ENCODE peak calls at places on chromosomes 3 and 15, in five cellular contexts. N, H, E, F and I are unnamed samples.

GRCh38 chr3:85525264-85525663 is 566.5 kb downstream of the CADM2 start:
- DNase-seq in N (no peak), E (no peak), H (no peak), F (no peak), I (no peak)

GRCh38 chr3:64316971-64317370 is 91.7 kb upstream of the PRICKLE2 start:
- DNase-seq in E (no peak), F (no peak), N (no peak), H (no peak), I (no peak)

GRCh38 chr15:67790610-67791319 is 34.5 kb upstream of the SKOR1 start:
- DNase-seq in N (no peak), H (no peak), F (no peak), E (no peak), I (no peak)

GRCh38 chr3:119433613-119434325 is 29.6 kb downstream of the TMEM39A start:
- DNase-seq in H (no peak), F (no peak), E (no peak), N (no peak), I (no peak)

GRCh38 chr3:134364936-134365765 is 9.1 kb downstream of the AMOTL2 start:
- DNase-seq in H (no peak), E (peak), F (no peak), N (no peak), I (no peak)

GRCh38 chr3:151798476-151798875 is 15.4 kb upstream of the AADAC start:
- DNase-seq in E (no peak), H (no peak), N (no peak), F (no peak), I (no peak)

GRCh38 chr3:191492601-191493000 is 31.6 kb downstream of the PYDC2 start:
- DNase-seq in F (no peak), N (no peak), E (no peak), H (no peak), I (no peak)

GRCh38 chr3:177521305-177521704 is 324.0 kb upstream of the TBL1XR1 start:
- DNase-seq in N (no peak), H (peak), F (no peak), E (no peak), I (peak)

GRCh38 chr3:74349035-74349434 is 265.4 kb downstream of the CNTN3 start:
- DNase-seq in H (no peak), N (no peak), E (no peak), F (no peak), I (no peak)

GRCh38 chr3:10524270-10524669 is 18.9 kb upstream of the ATP2B2 start:
- DNase-seq in F (no peak), H (no peak), N (no peak), E (no peak), I (peak)

GRCh38 chr3:161914703-161915102 is 418.1 kb downstream of the OTOL1 start:
- DNase-seq in H (no peak), F (peak), N (no peak), E (no peak), I (no peak)

GRCh38 chr3:134038071-134038491 is 8.4 kb upstream of the SLCO2A1 start:
- DNase-seq in N (no peak), E (no peak), F (no peak), H (no peak), I (no peak)

GRCh38 chr15:38541046-38541445 is 23.6 kb downstream of the RASGRP1 start:
- DNase-seq in E (no peak), F (no peak), H (no peak), N (no peak), I (no peak)

GRCh38 chr3:43632269-43632733 is 10.5 kb upstream of the ANO10 start:
- DNase-seq in E (no peak), N (no peak), F (peak), H (no peak), I (no peak)

GRCh38 chr15:60255390-60255789 is 142.4 kb downstream of the ANXA2 start:
- DNase-seq in N (no peak), E (no peak), F (no peak), H (no peak), I (no peak)

GRCh38 chr3:112498916-112499315 is 356 bp downstream of the BTLA start:
- DNase-seq in F (no peak), N (no peak), E (no peak), H (no peak), I (no peak)

GRCh38 chr3:54510506-54510905 is 388.2 kb downstream of the CACNA2D3 start:
- DNase-seq in F (no peak), N (no peak), H (no peak), E (no peak), I (no peak)

GRCh38 chr15:100592898-100593297 is 9.1 kb downstream of the LINS1 start:
- DNase-seq in H (no peak), E (no peak), N (no peak), F (no peak), I (no peak)

GRCh38 chr15:56608140-56608778 is 125.0 kb downstream of the ZNF280D start:
- DNase-seq in H (no peak), E (no peak), F (no peak), N (no peak), I (no peak)

GRCh38 chr3:195037017-195037373 is 234.0 kb downstream of the XXYLT1 start:
- DNase-seq in E (no peak), F (no peak), N (no peak), H (no peak), I (no peak)

GRCh38 chr15:40523611-40524010 is 41.2 kb downstream of the CCDC32 start:
- DNase-seq in N (no peak), H (no peak), E (no peak), F (no peak), I (no peak)

GRCh38 chr3:99638244-99638948 is at the start of gene COL8A1:
- DNase-seq in E (peak), N (peak), F (peak), H (peak), I (peak)

GRCh38 chr15:84659904-84660781 is 2.1 kb upstream of the NMB start:
- DNase-seq in E (no peak), N (no peak), H (no peak), F (no peak), I (no peak)

GRCh38 chr3:141394560-141394959 is 26.3 kb downstream of the ZBTB38 start:
- DNase-seq in F (no peak), N (no peak), E (no peak), H (no peak), I (no peak)

GRCh38 chr3:89368846-89369245 is 261.4 kb downstream of the EPHA3 start:
- DNase-seq in F (no peak), N (no peak), H (no peak), E (no peak), I (no peak)

GRCh38 chr3:111076732-111077131 is 5.1 kb downstream of the NECTIN3 start:
- DNase-seq in H (no peak), E (no peak), N (no peak), F (no peak), I (no peak)

DNA sequence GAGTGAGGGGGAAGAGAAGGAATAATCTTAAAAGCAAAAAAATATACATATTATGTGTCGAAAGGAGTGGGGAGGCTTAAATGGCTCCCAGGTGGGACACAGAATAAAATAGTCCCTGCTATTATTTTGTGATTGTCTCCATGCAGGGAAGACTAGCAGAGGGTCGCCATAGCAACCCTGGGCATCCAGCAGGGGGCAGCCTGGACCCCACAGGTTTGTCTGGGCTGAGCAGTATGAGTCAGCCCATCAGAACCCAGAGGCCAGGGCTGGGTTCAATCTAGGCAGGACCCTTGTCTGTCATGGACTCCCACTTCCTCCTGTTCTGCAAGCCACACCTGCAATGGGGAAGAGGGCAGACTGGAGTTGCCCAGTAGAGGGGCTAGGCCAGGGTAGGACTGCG is 17.6 kb upstream of the LINGO1 start:
- DNase-seq in F (no peak), N (no peak), H (no peak), E (no peak), I (no peak)
- TF ChIP-seq CTCF in F (peak), N (no peak), H (no peak), E (no peak), I (peak)

GRCh38 chr15:91953432-91953831 is 99.9 kb downstream of the SLCO3A1 start:
- DNase-seq in F (no peak), H (no peak), N (no peak), E (no peak), I (no peak)

GRCh38 chr15:91949361-91949760 is 95.9 kb downstream of the SLCO3A1 start:
- DNase-seq in F (no peak), E (no peak), H (no peak), N (no peak), I (no peak)

GRCh38 chr15:91952216-91952615 is 98.7 kb downstream of the SLCO3A1 start:
- DNase-seq in F (no peak), E (no peak), N (no peak), H (no peak), I (no peak)

GRCh38 chr15:91950054-91950453 is 96.5 kb downstream of the SLCO3A1 start:
- DNase-seq in N (no peak), H (no peak), E (no peak), F (no peak), I (no peak)

DNA sequence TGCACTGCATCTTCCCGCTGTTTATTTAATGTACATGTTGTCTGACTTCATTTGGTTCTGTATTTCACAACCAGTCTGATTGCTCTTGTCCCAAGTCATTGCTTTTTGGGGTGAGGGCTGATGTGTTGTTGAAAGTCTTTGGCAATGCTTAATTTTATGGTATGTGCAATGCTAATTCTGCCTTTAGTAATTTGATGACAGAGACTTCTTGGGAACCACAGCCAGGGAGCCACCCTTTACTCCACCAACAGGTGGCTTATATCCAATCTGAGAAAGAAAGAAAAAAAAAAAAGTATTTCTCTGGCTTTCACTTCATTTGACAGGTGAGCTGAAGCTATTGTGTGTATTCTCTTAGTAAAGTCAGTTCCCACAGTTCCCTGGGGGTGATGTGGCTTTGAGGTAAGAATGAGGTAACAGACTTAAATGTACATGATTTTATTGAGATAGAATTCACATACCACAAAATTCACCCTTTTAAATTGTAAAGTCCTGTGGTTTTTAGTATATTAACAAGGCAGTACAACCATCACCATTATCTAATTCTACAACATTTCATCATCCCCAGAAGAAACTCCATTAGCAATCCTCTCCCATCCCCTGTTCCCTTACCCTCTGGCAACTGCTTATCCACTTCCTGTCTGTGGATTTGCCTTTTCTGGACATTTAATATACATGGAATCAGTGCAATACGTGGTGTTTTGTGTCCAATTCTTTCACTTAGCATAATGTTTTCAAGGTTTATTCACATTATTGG is 97.3 kb downstream of the SLCO3A1 start:
- DNase-seq in F (no peak), H (no peak), E (no peak), N (no peak), I (no peak)
- TF ChIP-seq CTCF in F (peak), H (no peak), E (no peak), N (no peak), I (no peak)

GRCh38 chr15:45827275-45827674 is 192.4 kb downstream of the SQOR start:
- DNase-seq in E (no peak), F (no peak), H (no peak), N (no peak), I (no peak)
- TF ChIP-seq CTCF in E (no peak), F (no peak), H (no peak), N (no peak), I (no peak)

GRCh38 chr3:197511130-197511529 is 44.6 kb downstream of the BDH1 start:
- DNase-seq in F (no peak), E (no peak), H (peak), N (no peak), I (no peak)
- TF ChIP-seq CTCF in F (no peak), E (no peak), H (no peak), N (no peak), I (no peak)

GRCh38 chr15:28913171-28913765 is 27.5 kb downstream of the APBA2 start:
- DNase-seq in H (peak), F (no peak), E (no peak), N (no peak), I (no peak)
- TF ChIP-seq CTCF in H (no peak), F (peak), E (no peak), N (no peak), I (no peak)

DNA sequence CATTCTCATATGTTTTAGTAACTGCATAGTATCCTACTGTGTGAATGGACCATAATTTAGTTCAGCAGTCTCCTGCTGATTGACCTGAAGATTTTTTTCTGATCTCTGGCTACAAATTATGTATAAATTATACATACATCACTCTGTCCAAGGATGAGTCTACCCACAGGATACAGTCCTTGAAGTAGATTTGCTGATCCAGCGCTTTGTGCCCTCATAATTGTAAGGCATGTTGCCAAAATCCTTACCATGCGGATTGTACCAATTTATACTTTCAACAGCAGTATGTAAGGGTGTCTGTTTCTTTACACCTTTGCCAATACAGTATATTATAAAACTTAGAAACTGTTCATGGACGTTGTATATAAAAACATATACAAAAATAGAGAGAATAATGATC is 46.5 kb downstream of the ACAA1 start:
- DNase-seq in H (no peak), F (no peak), N (no peak), E (no peak), I (no peak)
- TF ChIP-seq CTCF in H (no peak), F (no peak), N (no peak), E (no peak), I (no peak)

DNA sequence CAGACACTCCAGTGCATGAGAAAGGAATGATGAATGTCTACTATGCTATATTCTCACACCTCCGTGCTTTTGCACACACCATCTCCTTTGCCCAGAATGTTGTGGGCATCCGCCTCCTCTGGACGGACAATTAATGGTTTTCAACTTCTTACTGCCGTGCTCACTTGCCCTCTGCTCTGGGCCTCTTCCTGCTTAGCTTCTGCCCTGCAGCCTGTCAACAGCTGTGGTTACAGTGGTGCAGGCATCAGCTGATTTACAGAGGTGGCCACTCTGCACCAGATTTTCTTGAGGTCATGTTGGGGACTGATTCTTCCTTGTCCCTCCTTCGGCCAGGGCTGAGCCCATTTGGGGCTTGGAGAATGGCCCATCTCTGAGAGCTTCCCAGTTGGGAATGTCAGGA is 56.5 kb upstream of the TMEM115 start:
- DNase-seq in E (no peak), F (no peak), H (no peak), N (no peak), I (no peak)
- TF ChIP-seq CTCF in E (no peak), F (no peak), H (no peak), N (no peak), I (no peak)

DNA sequence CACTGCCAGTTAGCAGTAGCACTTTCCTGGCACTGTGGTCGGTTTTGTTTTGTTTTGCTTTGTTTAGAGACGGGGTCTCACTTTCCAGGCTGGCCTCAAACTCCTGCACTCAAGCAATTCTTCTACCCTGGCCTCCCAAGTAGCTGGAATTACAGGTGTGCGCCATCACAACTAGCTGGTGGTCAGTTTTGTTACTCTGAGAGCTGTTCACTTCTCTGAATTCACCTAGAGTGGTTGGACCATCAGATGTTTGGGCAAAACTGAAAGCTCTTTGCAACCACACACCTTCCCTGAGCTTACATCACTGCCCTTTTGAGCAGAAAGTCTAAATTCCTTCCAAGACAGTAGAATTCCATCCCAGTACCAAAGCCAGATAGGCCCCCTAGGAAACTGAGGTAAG is 22.6 kb downstream of the CLDN18 start:
- DNase-seq in N (no peak), F (no peak), E (no peak), H (no peak), I (no peak)
- TF ChIP-seq CTCF in N (no peak), F (no peak), E (no peak), H (no peak), I (no peak)

GRCh38 chr3:61892881-61893280 is 331.5 kb downstream of the PTPRG start:
- DNase-seq in F (no peak), E (no peak), H (no peak), N (no peak), I (no peak)

GRCh38 chr3:61897848-61898247 is 336.5 kb downstream of the PTPRG start:
- DNase-seq in N (no peak), H (no peak), F (no peak), E (no peak), I (no peak)

GRCh38 chr3:61893840-61894566 is 332.6 kb downstream of the PTPRG start:
- DNase-seq in H (no peak), F (no peak), N (no peak), E (no peak), I (no peak)

GRCh38 chr3:61896251-61896650 is 334.9 kb downstream of the PTPRG start:
- DNase-seq in F (no peak), H (no peak), N (no peak), E (no peak), I (no peak)

GRCh38 chr3:61894988-61895935 is 333.9 kb downstream of the PTPRG start:
- DNase-seq in F (peak), H (no peak), N (peak), E (peak), I (peak)
- TF ChIP-seq CTCF in F (no peak), H (no peak), N (no peak), E (no peak), I (no peak)